ENCODE peak calls at places on chromosomes 13 and 19, in ten cellular contexts. W is HAP-1; Y is kidney epithelial cell; F is psoas muscle; G is cardiac muscle cell; P is adrenal gland; Z is GM23338; A is upper lobe of left lung; E is breast epithelium; C is CD8-positive, alpha-beta memory T cell. T is an unnamed sample.

GRCh38 chr19:16118489-16119033 is 6.9 kb downstream of the RAB8A start:
- DNase-seq in C (no peak), A (no peak), P (no peak), Z (no peak), G (no peak), Y (no peak), F (peak; percentile 52), W (no peak), E (no peak), T (no peak)

GRCh38 chr13:25886438-25887214 is 165.2 kb downstream of the SHISA2 start:
- DNase-seq in G (no peak), E (no peak), W (no peak), F (no peak), C (no peak), Z (no peak), P (no peak), Y (peak; percentile 83), A (no peak), T (no peak)

GRCh38 chr19:5171711-5172110 is 168.9 kb downstream of the PTPRS start:
- DNase-seq in C (no peak), W (no peak), E (no peak), Z (no peak), P (no peak), Y (no peak), A (no peak), G (no peak), F (no peak), T (no peak)

GRCh38 chr13:76027131-76027530 is 391.0 kb downstream of the LMO7 start:
- DNase-seq in A (no peak), Z (peak; percentile 18), C (no peak), G (no peak), F (no peak), E (no peak), Y (no peak), P (no peak), W (no peak), T (no peak)

GRCh38 chr19:36665832-36666231 is 805 bp downstream of the ZNF461 start:
- DNase-seq in C (no peak), G (no peak), Z (no peak), W (no peak), F (no peak), E (no peak), P (no peak), Y (no peak), A (no peak), T (no peak)

GRCh38 chr19:39327990-39328705 is 7.5 kb upstream of the LRFN1 start:
- DNase-seq in C (peak; percentile 64), F (peak; percentile 89), G (peak; percentile 89), Y (no peak), Z (peak; percentile 94), W (peak; percentile 92), P (peak; percentile 87), A (peak; percentile 96), E (peak; percentile 80), T (peak; percentile 93)

GRCh38 chr19:56725829-56726424 is 54.4 kb upstream of the ZNF835 start:
- DNase-seq in W (no peak), Z (no peak), F (no peak), E (no peak), P (no peak), Y (no peak), A (no peak), G (no peak), C (no peak), T (no peak)

GRCh38 chr19:42427313-42427712 is at the start of gene LIPE:
- DNase-seq in C (no peak), Z (no peak), G (no peak), W (no peak), E (no peak), F (no peak), Y (no peak), P (no peak), A (no peak), T (no peak)

GRCh38 chr13:97193577-97193976 is 28.6 kb upstream of the MBNL2 start:
- DNase-seq in Z (no peak), A (no peak), F (no peak), Y (no peak), W (no peak), E (no peak), P (no peak), C (no peak), G (no peak), T (no peak)

GRCh38 chr13:108859202-108860012 is 230.0 kb downstream of the MYO16 start:
- DNase-seq in Y (peak; percentile 49), F (no peak), G (peak; percentile 19), W (no peak), C (no peak), E (no peak), A (no peak), P (no peak), Z (peak; percentile 41), T (no peak)

GRCh38 chr13:109897988-109898623 is 111.7 kb upstream of the IRS2 start:
- DNase-seq in A (no peak), Z (no peak), W (no peak), P (no peak), Y (no peak), G (no peak), F (no peak), E (no peak), C (no peak), T (no peak)

DNA sequence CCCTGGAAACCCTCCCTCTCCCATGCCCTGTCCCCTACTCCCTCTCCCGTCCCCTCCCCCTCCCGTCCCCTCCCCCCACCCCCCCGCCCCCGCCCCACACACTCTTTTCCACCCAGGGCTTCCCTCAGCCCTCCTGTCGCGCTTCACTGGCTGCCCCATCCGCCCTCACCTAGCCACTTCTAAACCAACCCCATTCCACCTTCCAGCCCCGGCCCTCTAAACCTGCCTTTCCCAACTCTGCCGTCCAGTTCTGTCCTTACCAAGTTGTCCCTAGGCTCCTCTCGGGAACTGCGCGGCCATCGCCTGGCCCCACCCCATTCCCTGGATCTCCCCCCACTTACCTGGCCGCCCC is 972 bp downstream of the RGL3 start:
- DNase-seq in C (no peak), Z (no peak), F (no peak), E (no peak), A (no peak), P (no peak), Y (no peak), W (no peak), G (peak; percentile 33), T (no peak)
- H3K4me3 ChIP-seq in C (no peak overlapping the region), Z (peak overlapping the region; percentile 97), F (peak overlapping the region; percentile 60), E (peak overlapping the region; percentile 51), A (peak overlapping the region; percentile 64), P (no peak overlapping the region), Y (peak overlapping the region; percentile 48), W (peak overlapping the region; percentile 25), G (peak overlapping the region; percentile 44), T (peak overlapping the region; percentile 79)

GRCh38 chr19:30303131-30303654 is 69.0 kb upstream of the ZNF536 start:
- DNase-seq in E (no peak), P (no peak), Z (no peak), A (no peak), W (no peak), Y (no peak), F (no peak), C (no peak), G (no peak), T (no peak)

GRCh38 chr19:30302076-30302475 is 70.1 kb upstream of the ZNF536 start:
- DNase-seq in E (no peak), W (no peak), C (no peak), G (no peak), A (no peak), F (no peak), Y (no peak), P (no peak), Z (no peak), T (no peak)

GRCh38 chr19:30293051-30293785 is 79.0 kb upstream of the ZNF536 start:
- DNase-seq in G (no peak), Z (no peak), P (no peak), E (no peak), A (no peak), Y (no peak), F (no peak), W (no peak), C (no peak), T (no peak)

DNA sequence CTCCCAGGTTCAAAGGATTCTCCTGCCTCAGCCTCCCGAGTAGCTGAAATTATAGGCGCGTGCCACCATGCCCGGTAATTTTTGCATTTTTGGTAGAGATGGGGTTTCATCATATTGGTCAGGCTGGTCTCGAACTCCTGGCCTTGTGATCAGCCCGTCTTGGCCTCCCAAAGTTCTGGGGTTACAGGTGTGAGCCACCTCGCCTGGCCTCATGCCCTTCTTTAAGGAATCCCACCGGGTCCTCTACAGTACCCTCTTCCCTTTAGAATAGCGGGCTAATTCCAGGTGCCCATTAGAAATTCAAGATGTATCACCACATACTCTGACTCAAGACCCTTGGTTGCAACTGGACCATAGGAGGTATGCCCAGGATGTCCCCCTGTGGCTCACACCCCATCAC is 74.2 kb upstream of the ZNF536 start:
- DNase-seq in F (no peak), A (no peak), G (no peak), Y (no peak), W (no peak), C (no peak), E (no peak), Z (no peak), P (no peak), T (no peak)
- H3K27me3 ChIP-seq in F (peaks cover 4% of the 10 kb centered on the region), A (no peaks in the 10 kb centered on the region), G (no peaks in the 10 kb centered on the region), Y (no peaks in the 10 kb centered on the region), W (no peaks in the 10 kb centered on the region), C (no peaks in the 10 kb centered on the region), E (no peaks in the 10 kb centered on the region), Z (no peaks in the 10 kb centered on the region), P (no peaks in the 10 kb centered on the region), T (no peaks in the 10 kb centered on the region)

DNA sequence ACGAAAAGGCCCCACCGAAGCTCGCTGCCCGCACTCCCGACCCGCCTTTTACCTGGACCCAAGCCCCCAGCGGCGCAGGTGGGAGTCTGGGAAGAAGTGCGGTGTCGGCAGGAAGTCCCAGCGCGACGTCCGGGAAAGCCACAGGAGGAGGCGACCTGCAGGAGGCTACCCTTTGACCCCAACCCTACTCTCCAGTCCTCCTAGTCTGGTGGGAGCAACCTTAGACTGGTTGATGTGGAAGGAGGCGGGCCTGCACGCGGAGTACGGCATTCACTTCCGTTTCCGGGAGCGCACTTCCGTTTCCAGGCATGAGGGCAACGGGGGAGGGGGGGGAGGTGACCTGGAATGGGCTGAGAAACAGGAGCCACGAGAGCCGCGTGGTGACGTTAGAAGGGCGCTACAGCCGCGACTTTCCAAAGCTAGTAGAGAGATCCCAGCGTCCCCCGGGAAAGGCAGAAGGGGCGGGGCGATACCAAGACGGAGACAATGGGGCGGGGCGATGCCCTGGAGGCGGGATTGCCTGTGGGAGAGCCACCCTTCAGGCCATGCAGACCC is 28.5 kb downstream of the ZNF266 start:
- DNase-seq in A (peak; percentile 52), W (no peak), P (peak; percentile 74), G (no peak), Z (peak; percentile 6), Y (peak; percentile 35), F (peak; percentile 88), C (peak; percentile 4), E (peak; percentile 23), T (peak; percentile 13)
- H3K4me3 ChIP-seq in A (peak overlapping the region; percentile 47), W (no peak overlapping the region), P (no peak overlapping the region), G (no peak overlapping the region), Z (no peak overlapping the region), Y (peak overlapping the region; percentile 72), F (peak overlapping the region; percentile 79), C (peak overlapping the region; percentile 55), E (peak overlapping the region; percentile 60), T (no peak overlapping the region)

DNA sequence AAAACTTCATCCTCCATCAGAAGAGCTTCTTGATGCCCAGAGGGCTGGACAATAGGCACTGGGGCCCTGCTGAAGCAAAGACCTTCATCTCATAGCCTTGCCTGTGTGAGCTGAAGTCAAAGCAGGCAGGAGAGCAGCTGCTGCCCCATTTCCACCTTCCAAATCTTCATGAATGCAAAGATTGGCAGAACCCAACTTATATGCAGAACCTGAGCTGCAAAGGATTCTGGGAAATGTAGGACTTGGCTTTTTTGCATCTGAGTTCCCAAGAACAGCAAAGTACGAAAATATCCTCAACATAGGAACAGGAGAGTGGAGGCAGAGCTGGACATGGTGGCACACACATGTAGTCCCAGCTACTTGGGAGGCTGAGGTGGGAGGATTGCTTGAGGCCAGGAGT is 30.8 kb downstream of the CKM start:
- DNase-seq in E (no peak), W (no peak), C (no peak), Z (no peak), Y (no peak), G (no peak), A (no peak), P (no peak), F (no peak), T (no peak)
- H3K27me3 ChIP-seq in E (no peaks in the 10 kb centered on the region), W (no peaks in the 10 kb centered on the region), C (no peaks in the 10 kb centered on the region), Z (no peaks in the 10 kb centered on the region), Y (no peaks in the 10 kb centered on the region), G (no peaks in the 10 kb centered on the region), A (no peaks in the 10 kb centered on the region), P (no peaks in the 10 kb centered on the region), F (no peaks in the 10 kb centered on the region), T (no peaks in the 10 kb centered on the region)

T was measured in H7.